ENCODE peak calls at places on chromosome 11, in five cellular contexts. A is mucosa of gallbladder; F is sciatic nerve; T is GM03348; K is stimulated activated CD8-positive, alpha-beta memory T cell treated with anti-CD3 and anti-CD28 coated beads, Interleukin-4, amount 100 ng/mL, for 1 hour. L is an unnamed sample.

GRCh38 chr11:112751763-112752162 is 209.5 kb upstream of the NCAM1 start:
- DNase-seq in A (no peak), F (no peak), T (no peak), K (no peak), L (peak)

GRCh38 chr11:72736452-72737069 is 15.6 kb downstream of the ARAP1 start:
- DNase-seq in A (peak), F (no peak), T (peak), K (peak), L (peak)

GRCh38 chr11:6225024-6225423 is 9.4 kb downstream of the FHIP1B start:
- DNase-seq in A (no peak), F (no peak), T (no peak), K (no peak), L (no peak)

GRCh38 chr11:108718466-108718865 is 53.6 kb downstream of the DDX10 start:
- DNase-seq in A (no peak), F (no peak), T (no peak), K (no peak), L (no peak)

GRCh38 chr11:43691332-43691731 is 10.8 kb downstream of the HSD17B12 start:
- DNase-seq in A (no peak), F (no peak), T (no peak), K (no peak), L (no peak)

GRCh38 chr11:46513934-46514342 is 79.9 kb downstream of the AMBRA1 start:
- DNase-seq in A (peak), F (peak), T (peak), K (no peak), L (peak)

GRCh38 chr11:86606849-86607481 is 65.5 kb downstream of the ME3 start:
- DNase-seq in A (no peak), F (no peak), T (no peak), K (no peak), L (no peak)

GRCh38 chr11:60927600-60927999 is 3.3 kb downstream of the TMEM132A start:
- DNase-seq in A (no peak), F (no peak), T (no peak), K (no peak), L (no peak)

GRCh38 chr11:2268911-2269600 is 1.3 kb downstream of the ASCL2 start:
- DNase-seq in A (peak), F (peak), T (peak), K (peak), L (no peak)

GRCh38 chr11:69040581-69041260 is 8.0 kb upstream of the TPCN2 start:
- DNase-seq in A (no peak), F (no peak), T (peak), K (no peak), L (no peak)

GRCh38 chr11:95453616-95454118 is 222.7 kb upstream of the SESN3 start:
- DNase-seq in A (peak), F (peak), T (no peak), K (no peak), L (peak)

GRCh38 chr11:18853086-18853720 is 61.6 kb upstream of the PTPN5 start:
- DNase-seq in A (no peak), F (no peak), T (no peak), K (no peak), L (no peak)

L was measured in sigmoid colon.